ENCODE peak calls at places on chromosomes 5 and 9, in eight cellular contexts. V is uterus; Z is GM13976; Q is stimulated activated effector memory CD8-positive, alpha-beta T cell treated with anti-CD3 and anti-CD28 coated beads, Interleukin-12 subunit alpha, Interleukin-12 subunit beta, amount 100 ng/mL, for 72 hours; B is nephron progenitor cell; I is DMS53; P is CD8-positive, alpha-beta T cell; S is LoVo. K is an unnamed sample.

GRCh38 chr9:126664893-126665695 is 51.4 kb downstream of the LMX1B start:
- DNase-seq in B (peak; percentile 80), P (no peak), S (no peak), I (no peak), Q (no peak), Z (no peak), V (no peak), K (no peak)

GRCh38 chr5:109451161-109451560 is 41.4 kb upstream of the PJA2 start:
- DNase-seq in B (no peak), P (no peak), I (no peak), S (no peak), Z (no peak), Q (no peak), V (no peak), K (peak; percentile 6)

GRCh38 chr9:98315551-98316060 is 60.2 kb upstream of the TBC1D2 start:
- DNase-seq in V (peak; percentile 33), P (peak; percentile 68), S (peak; percentile 64), B (peak; percentile 94), Z (peak; percentile 89), Q (peak; percentile 89), I (peak; percentile 86), K (peak; percentile 74)

GRCh38 chr9:113178087-113178486 is 27.3 kb downstream of the SLC31A2 start:
- DNase-seq in Q (no peak), I (no peak), P (no peak), B (no peak), Z (no peak), S (no peak), V (no peak), K (no peak)

GRCh38 chr9:77177894-77178794 is 810 bp downstream of the VPS13A start:
- DNase-seq in Q (peak; percentile 76), B (peak; percentile 60), I (peak; percentile 73), P (peak; percentile 34), V (peak; percentile 37), S (peak; percentile 45), Z (peak; percentile 59), K (peak; percentile 68)

GRCh38 chr5:109837226-109837861 is 147.6 kb downstream of the MAN2A1 start:
- DNase-seq in Q (no peak), Z (no peak), B (peak; percentile 23), V (no peak), S (no peak), P (no peak), I (no peak), K (no peak)

GRCh38 chr9:121302341-121302740 is 34.4 kb downstream of the GSN start:
- DNase-seq in P (no peak), B (no peak), V (no peak), Z (no peak), I (no peak), Q (no peak), S (no peak), K (no peak)

GRCh38 chr5:177472460-177473441 is 683 bp downstream of the DBN1 start:
- DNase-seq in P (peak; percentile 52), Q (peak; percentile 86), V (peak; percentile 58), I (peak; percentile 72), Z (peak; percentile 90), S (no peak), B (peak; percentile 74), K (peak; percentile 41)

GRCh38 chr9:127202461-127203139 is 62.0 kb upstream of the GARNL3 start:
- DNase-seq in S (no peak), V (no peak), B (no peak), I (no peak), P (no peak), Z (no peak), Q (no peak), K (no peak)

GRCh38 chr5:147455321-147455720 is 54.5 kb downstream of the DPYSL3 start:
- DNase-seq in S (no peak), V (peak; percentile 62), B (no peak), Q (no peak), P (no peak), Z (peak; percentile 19), I (no peak), K (no peak)

GRCh38 chr9:121567142-121568100 is 67.8 kb upstream of the GGTA1 start:
- DNase-seq in S (no peak), P (no peak), Z (no peak), Q (no peak), I (no peak), V (peak; percentile 40), B (peak; percentile 45), K (no peak)

GRCh38 chr5:2848634-2849033 is 97.2 kb upstream of the IRX2 start:
- DNase-seq in V (no peak), Z (no peak), P (no peak), I (no peak), B (no peak), S (no peak), Q (no peak), K (no peak)

GRCh38 chr5:32542216-32543059 is 42.9 kb upstream of the SUB1 start:
- DNase-seq in Q (peak; percentile 78), Z (peak; percentile 54), I (peak; percentile 4), V (no peak), B (no peak), P (no peak), S (no peak), K (no peak)

GRCh38 chr5:124572973-124573372 is 173.5 kb downstream of the ZNF608 start:
- DNase-seq in I (no peak), P (no peak), Z (no peak), V (no peak), B (no peak), Q (no peak), S (no peak), K (no peak)

GRCh38 chr5:102902647-102903046 is 147.5 kb downstream of the PAM start:
- DNase-seq in I (peak; percentile 42), P (no peak), Q (no peak), S (no peak), V (no peak), B (no peak), Z (no peak), K (no peak)

GRCh38 chr9:17322882-17323864 is 188.3 kb downstream of the CNTLN start:
- DNase-seq in S (no peak), Z (no peak), I (no peak), B (no peak), V (no peak), P (no peak), Q (no peak), K (no peak)

GRCh38 chr9:129583308-129584038 is 37.4 kb downstream of the C9orf50 start:
- DNase-seq in S (no peak), B (no peak), Z (no peak), I (no peak), Q (no peak), V (no peak), P (no peak), K (no peak)

GRCh38 chr5:159133041-159133741 is 33.5 kb upstream of the EBF1 start:
- DNase-seq in I (peak; percentile 73), S (peak; percentile 60), P (no peak), V (peak; percentile 50), Q (no peak), Z (peak; percentile 47), B (no peak), K (peak; percentile 26)

GRCh38 chr5:9947231-9947693 is 302.4 kb downstream of the ATPSCKMT start:
- DNase-seq in S (no peak), B (no peak), P (no peak), Q (no peak), V (no peak), I (no peak), Z (no peak), K (no peak)

GRCh38 chr9:129720181-129720864 is 32.5 kb downstream of the PTGES start:
- DNase-seq in V (no peak), P (no peak), S (no peak), Q (no peak), Z (no peak), B (peak; percentile 43), I (peak; percentile 53), K (no peak)

GRCh38 chr9:128946544-128946943 is 859 bp downstream of the DOLK start:
- DNase-seq in B (no peak), I (no peak), Z (no peak), Q (no peak), P (no peak), V (no peak), S (no peak), K (no peak)